ENCODE peak calls at places on chromosome 3, in four cellular contexts. One of them, this sample, is unnamed.

GRCh38 chr3:62151591-62151990 is 221.8 kb downstream of the FEZF2 start:
- DNase-seq in EH: peak; percentile 69
- DNase-seq in stimulated activated CD4-positive, alpha-beta T cell treated with anti-CD3 and anti-CD28 coated beads, Interleukin-2, amount 100 ng/mL, for 48 hours: no peak
- DNase-seq in NCI-H2171 treated with DMSO at 0.1 percent for 48 hours: no peak
- DNase-seq in this sample: peak; percentile 25

GRCh38 chr3:113676252-113676651 is 20.2 kb downstream of the USF3 start:
- DNase-seq in NCI-H2171 treated with DMSO at 0.1 percent for 48 hours: no peak
- DNase-seq in stimulated activated CD4-positive, alpha-beta T cell treated with anti-CD3 and anti-CD28 coated beads, Interleukin-2, amount 100 ng/mL, for 48 hours: no peak
- DNase-seq in EH: no peak
- DNase-seq in this sample: no peak

GRCh38 chr3:189631409-189631808 is 220 bp downstream of the TP63 start:
- DNase-seq in EH: no peak
- DNase-seq in stimulated activated CD4-positive, alpha-beta T cell treated with anti-CD3 and anti-CD28 coated beads, Interleukin-2, amount 100 ng/mL, for 48 hours: no peak
- DNase-seq in NCI-H2171 treated with DMSO at 0.1 percent for 48 hours: no peak
- DNase-seq in this sample: no peak

GRCh38 chr3:155917781-155918180 is 47.3 kb downstream of the GMPS start:
- DNase-seq in NCI-H2171 treated with DMSO at 0.1 percent for 48 hours: no peak
- DNase-seq in stimulated activated CD4-positive, alpha-beta T cell treated with anti-CD3 and anti-CD28 coated beads, Interleukin-2, amount 100 ng/mL, for 48 hours: no peak
- DNase-seq in EH: no peak
- DNase-seq in this sample: no peak

GRCh38 chr3:140319801-140320200 is 358.1 kb upstream of the TRIM42 start:
- DNase-seq in EH: no peak
- DNase-seq in stimulated activated CD4-positive, alpha-beta T cell treated with anti-CD3 and anti-CD28 coated beads, Interleukin-2, amount 100 ng/mL, for 48 hours: no peak
- DNase-seq in NCI-H2171 treated with DMSO at 0.1 percent for 48 hours: no peak
- DNase-seq in this sample: no peak

GRCh38 chr3:182971637-182972036 is 8.7 kb downstream of the DCUN1D1 start:
- DNase-seq in EH: peak; percentile 41
- DNase-seq in stimulated activated CD4-positive, alpha-beta T cell treated with anti-CD3 and anti-CD28 coated beads, Interleukin-2, amount 100 ng/mL, for 48 hours: no peak
- DNase-seq in NCI-H2171 treated with DMSO at 0.1 percent for 48 hours: no peak
- DNase-seq in this sample: peak; percentile 50

GRCh38 chr3:127652246-127652995 is 20.3 kb upstream of the ABTB1 start:
- DNase-seq in NCI-H2171 treated with DMSO at 0.1 percent for 48 hours: peak; percentile 67
- DNase-seq in stimulated activated CD4-positive, alpha-beta T cell treated with anti-CD3 and anti-CD28 coated beads, Interleukin-2, amount 100 ng/mL, for 48 hours: no peak
- DNase-seq in EH: peak; percentile 71
- DNase-seq in this sample: peak; percentile 62

GRCh38 chr3:36457667-36458066 is 77.4 kb downstream of the STAC start:
- DNase-seq in EH: peak; percentile 70
- DNase-seq in stimulated activated CD4-positive, alpha-beta T cell treated with anti-CD3 and anti-CD28 coated beads, Interleukin-2, amount 100 ng/mL, for 48 hours: no peak
- DNase-seq in NCI-H2171 treated with DMSO at 0.1 percent for 48 hours: no peak
- DNase-seq in this sample: no peak

GRCh38 chr3:115548611-115549010 is 74.7 kb upstream of the GAP43 start:
- DNase-seq in EH: no peak
- DNase-seq in NCI-H2171 treated with DMSO at 0.1 percent for 48 hours: no peak
- DNase-seq in stimulated activated CD4-positive, alpha-beta T cell treated with anti-CD3 and anti-CD28 coated beads, Interleukin-2, amount 100 ng/mL, for 48 hours: no peak
- DNase-seq in this sample: no peak

GRCh38 chr3:149120051-149120972 is 9.1 kb upstream of the HPS3 start:
- DNase-seq in EH: peak; percentile 71
- DNase-seq in NCI-H2171 treated with DMSO at 0.1 percent for 48 hours: peak; percentile 34
- DNase-seq in stimulated activated CD4-positive, alpha-beta T cell treated with anti-CD3 and anti-CD28 coated beads, Interleukin-2, amount 100 ng/mL, for 48 hours: no peak
- DNase-seq in this sample: peak; percentile 77

GRCh38 chr3:196650740-196651311 is 11.3 kb downstream of the NRROS start:
- DNase-seq in stimulated activated CD4-positive, alpha-beta T cell treated with anti-CD3 and anti-CD28 coated beads, Interleukin-2, amount 100 ng/mL, for 48 hours: no peak
- DNase-seq in NCI-H2171 treated with DMSO at 0.1 percent for 48 hours: no peak
- DNase-seq in EH: peak; percentile 99
- DNase-seq in this sample: peak; percentile 97

GRCh38 chr3:80998022-80998421 is 763.4 kb downstream of the GBE1 start:
- DNase-seq in NCI-H2171 treated with DMSO at 0.1 percent for 48 hours: no peak
- DNase-seq in stimulated activated CD4-positive, alpha-beta T cell treated with anti-CD3 and anti-CD28 coated beads, Interleukin-2, amount 100 ng/mL, for 48 hours: no peak
- DNase-seq in EH: no peak
- DNase-seq in this sample: no peak

GRCh38 chr3:113747719-113748046 is 848 bp downstream of the ATP6V1A start:
- DNase-seq in EH: peak; percentile 24
- DNase-seq in stimulated activated CD4-positive, alpha-beta T cell treated with anti-CD3 and anti-CD28 coated beads, Interleukin-2, amount 100 ng/mL, for 48 hours: peak; percentile 27
- DNase-seq in NCI-H2171 treated with DMSO at 0.1 percent for 48 hours: peak; percentile 52
- DNase-seq in this sample: no peak

GRCh38 chr3:97680210-97680609 is 84.3 kb upstream of the ARL6 start:
- DNase-seq in stimulated activated CD4-positive, alpha-beta T cell treated with anti-CD3 and anti-CD28 coated beads, Interleukin-2, amount 100 ng/mL, for 48 hours: no peak
- DNase-seq in EH: no peak
- DNase-seq in NCI-H2171 treated with DMSO at 0.1 percent for 48 hours: no peak
- DNase-seq in this sample: no peak

GRCh38 chr3:100780223-100780622 is 70.9 kb downstream of the TFG start:
- DNase-seq in stimulated activated CD4-positive, alpha-beta T cell treated with anti-CD3 and anti-CD28 coated beads, Interleukin-2, amount 100 ng/mL, for 48 hours: no peak
- DNase-seq in NCI-H2171 treated with DMSO at 0.1 percent for 48 hours: no peak
- DNase-seq in EH: no peak
- DNase-seq in this sample: no peak

GRCh38 chr3:193910886-193911738 is 224.8 kb upstream of the HES1 start:
- DNase-seq in NCI-H2171 treated with DMSO at 0.1 percent for 48 hours: no peak
- DNase-seq in stimulated activated CD4-positive, alpha-beta T cell treated with anti-CD3 and anti-CD28 coated beads, Interleukin-2, amount 100 ng/mL, for 48 hours: no peak
- DNase-seq in EH: no peak
- DNase-seq in this sample: no peak

GRCh38 chr3:156532730-156533129 is 22.2 kb downstream of the SSR3 start:
- DNase-seq in NCI-H2171 treated with DMSO at 0.1 percent for 48 hours: no peak
- DNase-seq in stimulated activated CD4-positive, alpha-beta T cell treated with anti-CD3 and anti-CD28 coated beads, Interleukin-2, amount 100 ng/mL, for 48 hours: no peak
- DNase-seq in EH: no peak
- DNase-seq in this sample: no peak

GRCh38 chr3:29932662-29933316 is 651.9 kb downstream of the RBMS3 start:
- DNase-seq in stimulated activated CD4-positive, alpha-beta T cell treated with anti-CD3 and anti-CD28 coated beads, Interleukin-2, amount 100 ng/mL, for 48 hours: no peak
- DNase-seq in NCI-H2171 treated with DMSO at 0.1 percent for 48 hours: no peak
- DNase-seq in EH: no peak
- DNase-seq in this sample: no peak

GRCh38 chr3:25354071-25354470 is 74.0 kb upstream of the RARB start:
- DNase-seq in NCI-H2171 treated with DMSO at 0.1 percent for 48 hours: no peak
- DNase-seq in EH: peak; percentile 86
- DNase-seq in stimulated activated CD4-positive, alpha-beta T cell treated with anti-CD3 and anti-CD28 coated beads, Interleukin-2, amount 100 ng/mL, for 48 hours: no peak
- DNase-seq in this sample: peak; percentile 1